ENCODE peak calls at places on chromosomes 2 and 18, in nine cellular contexts. B is upper lobe of left lung, W is A549, R is K562, N is spleen, M is stomach, J is sigmoid colon, G is esophagus squamous epithelium, F is heart left ventricle. T is an unnamed sample.

GRCh38 chr18:12257996-12258718 is 4.0 kb downstream of the CIDEA start:
- DNase-seq in W (no peak), J (no peak), M (no peak), R (no peak), G (no peak), N (peak), B (no peak), F (no peak), T (no peak)

GRCh38 chr2:157194097-157194688 is 63.3 kb upstream of the GALNT5 start:
- DNase-seq in R (peak), F (no peak), N (no peak), G (no peak), J (no peak), M (no peak), B (no peak), W (peak), T (peak)

GRCh38 chr2:69975853-69976462 is 14.5 kb upstream of the ASPRV1 start:
- DNase-seq in G (no peak), M (peak), B (peak), W (no peak), R (peak), N (peak), J (peak), F (peak), T (no peak)

GRCh38 chr2:33810046-33810835 is 211.1 kb upstream of the FAM98A start:
- DNase-seq in R (no peak), B (no peak), N (no peak), M (no peak), W (no peak), F (no peak), J (no peak), G (no peak), T (no peak)

GRCh38 chr2:2849464-2850217 is 518.6 kb upstream of the MYT1L start:
- DNase-seq in N (peak), B (no peak), J (no peak), R (no peak), F (no peak), W (no peak), G (no peak), M (no peak), T (no peak)

GRCh38 chr18:61136852-61137251 is 196.4 kb upstream of the CDH20 start:
- DNase-seq in R (no peak), W (no peak), J (no peak), B (no peak), F (no peak), M (no peak), N (no peak), G (no peak), T (no peak)

GRCh38 chr2:39394427-39395002 is 42.6 kb downstream of the MAP4K3 start:
- DNase-seq in G (no peak), R (no peak), M (no peak), F (no peak), J (no peak), B (no peak), W (no peak), N (no peak), T (no peak)

GRCh38 chr2:162465430-162465829 is 121.5 kb downstream of the GCA start:
- DNase-seq in M (no peak), B (no peak), G (no peak), J (no peak), W (no peak), N (no peak), R (no peak), F (no peak), T (no peak)

GRCh38 chr2:128362889-128363228 is 44.2 kb upstream of the HS6ST1 start:
- DNase-seq in G (no peak), F (no peak), W (peak), B (peak), M (no peak), J (peak), N (no peak), R (no peak), T (no peak)

GRCh38 chr2:21372654-21373053 is 248.9 kb downstream of the TDRD15 start:
- DNase-seq in F (no peak), R (peak), W (peak), J (no peak), N (no peak), M (no peak), B (no peak), G (no peak), T (no peak)

GRCh38 chr2:220043155-220043992 is 415.9 kb downstream of the SLC4A3 start:
- DNase-seq in B (no peak), J (no peak), G (no peak), N (no peak), F (no peak), R (no peak), M (no peak), W (no peak), T (no peak)

GRCh38 chr18:9779630-9780029 is 71.5 kb downstream of the RAB31 start:
- DNase-seq in W (peak), M (peak), R (no peak), G (no peak), B (peak), F (no peak), J (no peak), N (no peak), T (peak)

GRCh38 chr2:178193823-178194599 is at the start of gene OSBPL6:
- DNase-seq in W (peak), G (no peak), F (peak), N (peak), R (peak), J (peak), M (peak), B (peak), T (peak)

GRCh38 chr2:205902041-205902898 is 183.7 kb downstream of the INO80D start:
- DNase-seq in F (no peak), B (no peak), W (peak), R (peak), N (no peak), J (no peak), G (no peak), M (no peak), T (no peak)

GRCh38 chr2:160411167-160411566 is 82.4 kb downstream of the RBMS1 start:
- DNase-seq in G (no peak), F (no peak), N (peak), J (no peak), M (no peak), B (peak), R (no peak), W (no peak), T (no peak)

GRCh38 chr2:206396216-206396615 is 47.1 kb upstream of the ADAM23 start:
- DNase-seq in R (no peak), B (no peak), G (no peak), M (no peak), W (no peak), F (no peak), J (no peak), N (no peak), T (no peak)

GRCh38 chr2:8584174-8585066 is 97.4 kb upstream of the ID2 start:
- DNase-seq in N (peak), R (no peak), G (no peak), B (no peak), F (peak), J (no peak), M (peak), W (no peak), T (peak)

GRCh38 chr2:183371545-183371944 is 247.3 kb downstream of the NUP35 start:
- DNase-seq in F (no peak), R (no peak), G (no peak), J (no peak), M (no peak), N (no peak), W (no peak), B (no peak), T (no peak)

GRCh38 chr2:85132392-85132791 is 800 bp upstream of the TCF7L1 start:
- DNase-seq in B (no peak), R (no peak), N (no peak), G (no peak), M (no peak), F (peak), W (peak), J (no peak), T (no peak)

GRCh38 chr2:100391735-100392515 is 25.5 kb downstream of the CHST10 start:
- DNase-seq in G (no peak), J (no peak), F (peak), N (peak), W (no peak), M (peak), R (no peak), B (no peak), T (no peak)

GRCh38 chr2:192327576-192327975 is 132.8 kb upstream of the TMEFF2 start:
- DNase-seq in W (no peak), N (no peak), M (no peak), J (no peak), R (no peak), F (no peak), G (no peak), B (no peak), T (no peak)

GRCh38 chr2:233426619-233427342 is 72.5 kb downstream of the DGKD start:
- DNase-seq in N (no peak), F (no peak), B (no peak), R (peak), M (peak), J (no peak), W (peak), G (no peak), T (no peak)

GRCh38 chr2:198930170-198930569 is 527.6 kb downstream of the SATB2 start:
- DNase-seq in W (peak), B (no peak), R (no peak), M (no peak), F (no peak), G (no peak), N (no peak), J (no peak), T (no peak)

GRCh38 chr2:129481306-129482219 is 497.9 kb upstream of the RAB6C start:
- DNase-seq in N (no peak), F (no peak), M (no peak), W (no peak), B (no peak), R (no peak), G (no peak), J (no peak), T (no peak)

GRCh38 chr2:151637284-151637781 is 96.9 kb downstream of the NEB start:
- DNase-seq in N (peak), G (no peak), R (no peak), M (no peak), W (no peak), J (no peak), B (peak), F (no peak), T (no peak)

GRCh38 chr2:170710609-170710979 is 4.5 kb upstream of the SP5 start:
- DNase-seq in R (no peak), N (no peak), J (no peak), M (no peak), B (no peak), G (no peak), W (no peak), F (no peak), T (no peak)

GRCh38 chr2:178163395-178163794 is 30.9 kb upstream of the OSBPL6 start:
- DNase-seq in R (no peak), B (no peak), M (no peak), W (no peak), G (no peak), J (no peak), N (no peak), F (no peak), T (no peak)

GRCh38 chr2:232568161-232568560 is 17.7 kb downstream of the EIF4E2 start:
- DNase-seq in N (no peak), W (peak), J (no peak), R (no peak), G (no peak), B (peak), M (no peak), F (no peak), T (no peak)

GRCh38 chr2:215698566-215698965 is 262.7 kb upstream of the FN1 start:
- DNase-seq in F (no peak), G (no peak), N (no peak), M (no peak), J (no peak), R (no peak), W (no peak), B (peak), T (no peak)

GRCh38 chr2:160417745-160418397 is 75.7 kb downstream of the RBMS1 start:
- DNase-seq in G (no peak), R (no peak), N (no peak), B (no peak), F (no peak), W (peak), M (no peak), J (no peak), T (no peak)

GRCh38 chr2:217951091-217951490 is 51.7 kb downstream of the TNS1 start:
- DNase-seq in G (no peak), B (no peak), J (no peak), N (no peak), R (no peak), F (no peak), W (no peak), M (no peak), T (peak)

GRCh38 chr18:3485153-3486149 is 35.5 kb downstream of the TGIF1 start:
- DNase-seq in G (no peak), R (no peak), M (no peak), N (no peak), W (no peak), B (no peak), J (no peak), F (no peak), T (no peak)

GRCh38 chr2:43114210-43114609 is 112.2 kb downstream of the ZFP36L2 start:
- DNase-seq in W (no peak), B (no peak), J (peak), F (no peak), R (no peak), G (no peak), M (no peak), N (no peak), T (no peak)

GRCh38 chr2:34419856-34420255 is 820.8 kb upstream of the FAM98A start:
- DNase-seq in G (no peak), F (no peak), W (no peak), R (no peak), N (no peak), J (no peak), M (no peak), B (no peak), T (no peak)

GRCh38 chr2:239596298-239596697 is 195.5 kb upstream of the HDAC4 start:
- DNase-seq in J (peak), B (no peak), N (peak), W (no peak), G (no peak), F (no peak), R (no peak), M (no peak), T (peak)

GRCh38 chr2:240422683-240423329 is 12.7 kb upstream of the GPC1 start:
- DNase-seq in B (peak), G (no peak), M (no peak), N (no peak), W (no peak), J (no peak), R (no peak), F (no peak), T (no peak)

GRCh38 chr18:63207154-63207790 is 112.3 kb downstream of the BCL2 start:
- DNase-seq in W (no peak), J (no peak), B (no peak), M (no peak), R (no peak), N (no peak), G (no peak), F (no peak), T (no peak)
- H3K4me3 ChIP-seq in W (no peak), J (no peak), B (no peak), M (no peak), R (no peak), N (no peak), G (no peak), F (no peak), T (no peak)

GRCh38 chr18:31680836-31681568 is 3.4 kb downstream of the B4GALT6 start:
- DNase-seq in W (peak), J (no peak), B (no peak), R (peak), N (no peak), M (no peak), F (no peak), G (no peak), T (no peak)

GRCh38 chr18:31678425-31678824 is 6.0 kb downstream of the B4GALT6 start:
- DNase-seq in N (no peak), G (no peak), M (no peak), J (no peak), B (no peak), R (no peak), F (no peak), W (no peak), T (no peak)

GRCh38 chr18:31677592-31677991 is 6.8 kb downstream of the B4GALT6 start:
- DNase-seq in W (no peak), N (no peak), B (no peak), F (no peak), J (no peak), G (no peak), M (no peak), R (no peak), T (no peak)

GRCh38 chr18:31679806-31680793 is 4.3 kb downstream of the B4GALT6 start:
- DNase-seq in G (no peak), B (no peak), M (no peak), N (no peak), R (no peak), W (no peak), F (no peak), J (no peak), T (no peak)

GRCh38 chr18:31679133-31679731 is 5.1 kb downstream of the B4GALT6 start:
- DNase-seq in J (no peak), M (no peak), F (no peak), R (no peak), W (peak), G (no peak), B (no peak), N (no peak), T (no peak)
- TF ChIP-seq POLR2A in J (no peak), M (no peak), F (no peak), R (no peak), W (no peak), G (no peak), B (no peak), N (no peak), T (no peak)

GRCh38 chr2:113407446-113408099 is 29.9 kb upstream of the ZNG1B start:
- DNase-seq in R (peak), W (peak), J (no peak), F (no peak), G (no peak), B (no peak), N (no peak), M (no peak), T (no peak)
- TF ChIP-seq CTCF in R (peak), W (peak), J (no peak), F (no peak), G (no peak), B (no peak), N (peak), M (no peak), T (no peak)

GRCh38 chr2:47354013-47354816 is 48.7 kb upstream of the MSH2 start:
- DNase-seq in G (no peak), J (peak), B (no peak), W (peak), F (no peak), N (peak), R (peak), M (no peak), T (no peak)
- H3K4me3 ChIP-seq in G (no peak), J (no peak), B (no peak), W (no peak), F (no peak), N (no peak), R (no peak), M (no peak), T (no peak)

GRCh38 chr18:6650756-6651155 is 78.8 kb upstream of the ARHGAP28 start:
- DNase-seq in F (no peak), W (no peak), B (no peak), N (no peak), M (no peak), R (no peak), J (no peak), G (no peak), T (no peak)

GRCh38 chr18:6645246-6645645 is 84.3 kb upstream of the ARHGAP28 start:
- DNase-seq in M (no peak), W (no peak), R (no peak), G (no peak), J (no peak), N (no peak), B (no peak), F (no peak), T (no peak)

GRCh38 chr18:6648581-6648980 is 80.9 kb upstream of the ARHGAP28 start:
- DNase-seq in M (no peak), R (no peak), N (no peak), J (no peak), B (no peak), W (no peak), G (no peak), F (no peak), T (no peak)

GRCh38 chr18:6650063-6650462 is 79.5 kb upstream of the ARHGAP28 start:
- DNase-seq in B (no peak), R (no peak), M (no peak), W (no peak), G (no peak), J (no peak), F (no peak), N (no peak), T (no peak)

DNA sequence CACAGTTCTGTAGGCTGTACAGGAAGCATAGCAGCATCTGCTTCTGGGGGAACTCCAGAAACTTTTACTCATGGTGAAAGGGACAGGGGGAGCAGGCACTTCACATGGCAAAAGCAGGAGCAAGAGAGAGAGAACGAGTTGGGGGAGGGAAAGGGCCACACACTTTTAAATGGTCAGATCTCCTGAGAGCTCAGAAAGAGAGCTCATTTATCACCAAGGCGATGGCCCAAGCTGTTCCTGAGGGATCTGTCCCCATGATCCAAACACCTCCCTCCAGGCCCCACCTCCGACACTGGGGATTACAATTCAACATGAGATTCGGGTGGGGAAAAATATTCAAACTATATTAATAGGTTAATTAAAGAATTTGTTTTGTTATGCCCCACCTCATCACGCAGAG is 84.7 kb upstream of the ARHGAP28 start:
- DNase-seq in B (no peak), R (no peak), F (no peak), G (no peak), M (no peak), N (no peak), J (no peak), W (no peak), T (no peak)
- TF ChIP-seq POLR2A in B (no peak), R (no peak), F (no peak), G (no peak), M (no peak), N (no peak), J (no peak), W (no peak), T (no peak)

DNA sequence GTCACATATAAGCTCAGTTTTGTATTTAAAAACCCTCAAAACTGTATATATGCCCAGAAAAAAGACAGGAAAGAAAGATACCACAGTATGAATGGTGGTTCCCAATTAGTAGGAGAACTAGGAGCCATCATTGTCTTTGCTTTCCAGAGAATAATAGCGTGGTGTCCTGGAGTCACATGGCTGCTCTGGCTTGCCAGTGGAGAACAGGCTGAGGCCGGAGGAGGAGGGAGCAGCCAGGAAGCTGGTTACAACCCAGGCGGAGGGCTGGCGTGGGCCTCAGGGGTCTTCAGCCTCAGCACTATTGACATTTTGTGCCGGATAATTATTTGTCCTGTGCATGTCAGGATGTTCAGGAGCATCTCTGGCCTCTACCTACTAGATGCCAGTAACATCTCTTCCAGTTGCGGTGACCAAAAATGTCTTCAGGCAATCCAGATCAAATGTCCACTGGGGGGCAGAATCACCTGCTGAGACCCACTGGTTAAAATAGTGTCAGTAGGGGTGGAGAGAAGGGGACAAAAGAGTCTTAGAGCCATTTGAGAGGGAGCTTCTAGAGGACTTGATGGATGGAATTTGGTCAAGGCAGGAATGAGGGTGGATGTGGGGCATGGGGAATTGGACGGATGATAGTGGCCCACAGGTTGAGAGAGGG is 144.8 kb downstream of the AGAP1 start:
- DNase-seq in F (no peak), M (no peak), G (no peak), R (no peak), B (no peak), W (no peak), J (no peak), N (no peak), T (no peak)
- TF ChIP-seq CTCF in F (no peak), M (no peak), G (no peak), R (peak), B (no peak), W (peak), J (no peak), N (no peak), T (no peak)

GRCh38 chr2:37684809-37685208 is 13.4 kb upstream of the CDC42EP3 start:
- DNase-seq in M (no peak), F (no peak), B (no peak), G (no peak), W (no peak), N (no peak), R (no peak), J (no peak), T (no peak)
- H3K4me3 ChIP-seq in M (no peak), F (no peak), B (no peak), G (no peak), W (no peak), N (no peak), R (no peak), J (no peak), T (no peak)

T was measured in lower leg skin.